ENCODE peak calls at places on chromosomes 16 and 17, in ten cellular contexts. H, B, R, I, G, U, M, A, N and J are unnamed samples.

GRCh38 chr17:44859701-44860100 is 12.0 kb downstream of the HIGD1B start:
- DNase-seq in H (no peak), B (no peak), R (no peak), I (no peak), G (no peak), U (no peak), M (no peak), A (no peak), N (no peak), J (no peak)

GRCh38 chr17:19569785-19570496 is 36.3 kb downstream of the SLC47A1 start:
- DNase-seq in H (peak; percentile 63), B (no peak), R (no peak), I (no peak), G (no peak), U (no peak), M (peak; percentile 60), A (no peak), N (no peak), J (no peak)

GRCh38 chr16:81174644-81175324 is 63.7 kb upstream of the BCO1 start:
- DNase-seq in H (no peak), B (no peak), R (no peak), I (no peak), G (no peak), U (no peak), M (peak; percentile 42), A (no peak), N (no peak), J (no peak)

GRCh38 chr16:75494696-75495601 is at the start of gene CHST6:
- DNase-seq in H (no peak), B (no peak), R (no peak), I (no peak), G (peak; percentile 60), U (no peak), M (no peak), A (no peak), N (no peak), J (no peak)

GRCh38 chr17:50210249-50211225 is 9.1 kb upstream of the COL1A1 start:
- DNase-seq in H (no peak), B (peak; percentile 76), R (peak; percentile 15), I (no peak), G (peak; percentile 99), U (no peak), M (peak; percentile 84), A (no peak), N (no peak), J (peak; percentile 78)

GRCh38 chr17:2438823-2439222 is 38.0 kb upstream of the MNT start:
- DNase-seq in H (no peak), B (no peak), R (no peak), I (no peak), G (peak; percentile 67), U (no peak), M (no peak), A (no peak), N (no peak), J (no peak)

GRCh38 chr16:46833465-46833810 is 2.5 kb upstream of the C16orf87 start:
- DNase-seq in H (no peak), B (no peak), R (no peak), I (no peak), G (no peak), U (no peak), M (no peak), A (no peak), N (no peak), J (no peak)

GRCh38 chr17:79027274-79027924 is 3.4 kb downstream of the C1QTNF1 start:
- DNase-seq in H (no peak), B (peak; percentile 47), R (peak; percentile 11), I (no peak), G (no peak), U (no peak), M (no peak), A (no peak), N (peak; percentile 63), J (no peak)

GRCh38 chr16:15946257-15947044 is 3.0 kb upstream of the ABCC1 start:
- DNase-seq in H (no peak), B (no peak), R (no peak), I (no peak), G (peak; percentile 73), U (no peak), M (peak; percentile 85), A (no peak), N (no peak), J (peak; percentile 77)

GRCh38 chr17:34996422-34997029 is 16.2 kb downstream of the LIG3 start:
- DNase-seq in H (no peak), B (no peak), R (no peak), I (no peak), G (no peak), U (no peak), M (no peak), A (no peak), N (no peak), J (no peak)
- H3K27ac ChIP-seq in H (no peak overlapping the region), B (no peak overlapping the region), R (peak overlapping the region; percentile 55), I (no peak overlapping the region), G (no peak overlapping the region), U (no peak overlapping the region), M (no peak overlapping the region), A (peak overlapping the region; percentile 20), N (no peak overlapping the region), J (no peak overlapping the region)

GRCh38 chr17:75875940-75876189 is 2.5 kb downstream of the TRIM47 start:
- DNase-seq in H (no peak), B (peak; percentile 68), R (no peak), I (no peak), G (no peak), U (no peak), M (no peak), A (no peak), N (no peak), J (peak; percentile 84)

GRCh38 chr17:75878174-75878998 is at the start of gene TRIM47:
- DNase-seq in H (no peak), B (peak; percentile 83), R (peak; percentile 55), I (no peak), G (peak; percentile 89), U (no peak), M (peak; percentile 74), A (peak; percentile 73), N (peak; percentile 82), J (peak; percentile 52)

GRCh38 chr17:75877752-75878173 is 618 bp downstream of the TRIM47 start:
- DNase-seq in H (peak; percentile 91), B (peak; percentile 87), R (peak; percentile 50), I (peak; percentile 80), G (peak; percentile 78), U (peak; percentile 32), M (peak; percentile 88), A (peak; percentile 86), N (peak; percentile 89), J (peak; percentile 51)

GRCh38 chr17:75876190-75876937 is 2.0 kb downstream of the TRIM47 start:
- DNase-seq in H (peak; percentile 96), B (no peak), R (no peak), I (peak; percentile 89), G (no peak), U (peak; percentile 27), M (peak; percentile 96), A (peak; percentile 73), N (peak; percentile 77), J (peak; percentile 54)

GRCh38 chr17:75876938-75877751 is 1.2 kb downstream of the TRIM47 start:
- DNase-seq in H (peak; percentile 63), B (peak; percentile 95), R (peak; percentile 92), I (no peak), G (peak; percentile 97), U (no peak), M (peak; percentile 95), A (peak; percentile 85), N (peak; percentile 91), J (peak; percentile 81)
- TF ChIP-seq CTCF in H (no peak), B (no peak), R (no peak), I (no peak), G (no peak), U (no peak), M (no peak), A (no peak), N (no peak), J (no peak)

GRCh38 chr17:962166-962565 is 17.4 kb downstream of the NXN start:
- DNase-seq in H (no peak), B (no peak), R (no peak), I (no peak), G (no peak), U (no peak), M (no peak), A (no peak), N (no peak), J (no peak)
- H3K27ac ChIP-seq in H (no peak overlapping the region), B (no peak overlapping the region), R (no peak overlapping the region), I (no peak overlapping the region), G (peak overlapping the region; percentile 96), U (no peak overlapping the region), M (no peak overlapping the region), A (no peak overlapping the region), N (no peak overlapping the region), J (peak overlapping the region; percentile 55)

DNA sequence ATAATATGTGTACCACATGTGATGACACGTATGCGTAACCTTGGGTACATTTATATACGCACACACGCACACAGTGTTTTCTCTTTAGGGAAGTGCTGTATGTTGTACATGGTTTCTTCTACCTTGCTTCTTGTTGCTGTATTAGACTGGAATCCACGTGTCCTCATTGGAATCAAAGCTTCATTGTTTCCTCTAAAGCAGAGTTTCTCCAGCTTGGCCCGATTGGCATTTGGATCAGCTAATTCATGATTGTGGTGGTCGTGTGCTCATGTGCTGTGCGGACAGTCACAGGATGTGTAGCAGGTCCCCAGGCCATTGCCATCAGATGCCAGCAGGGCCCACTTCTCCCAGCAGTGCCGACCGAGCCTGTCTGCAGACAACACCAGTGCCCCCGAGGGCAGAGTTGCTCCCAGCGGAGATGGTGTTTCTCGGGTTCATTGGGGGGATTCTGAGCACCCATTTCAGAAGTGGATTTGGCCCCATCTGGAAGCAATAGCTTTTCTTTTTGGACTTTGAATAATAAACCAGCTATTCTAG is 148.4 kb downstream of the RPTOR start:
- DNase-seq in H (no peak), B (no peak), R (no peak), I (no peak), G (no peak), U (no peak), M (no peak), A (no peak), N (no peak), J (no peak)
- TF ChIP-seq CTCF in H (no peak), B (no peak), R (no peak), I (no peak), G (no peak), U (peak; percentile 22), M (no peak), A (no peak), N (no peak), J (no peak)